ENCODE peak calls at places on chromosomes 6 and 20, in seven cellular contexts. One of them, this sample, is unnamed.

GRCh38 chr20:33701629-33702450 is 15.7 kb upstream of the E2F1 start:
- DNase-seq in HCT116: no peak
- DNase-seq in GM12878: no peak
- DNase-seq in HepG2: peak
- DNase-seq in SK-N-SH: no peak
- DNase-seq in H1: no peak
- DNase-seq in K562: no peak
- DNase-seq in this sample: no peak

GRCh38 chr6:70145178-70145577 is 157.7 kb downstream of the COL9A1 start:
- DNase-seq in HCT116: no peak
- DNase-seq in GM12878: no peak
- DNase-seq in HepG2: no peak
- DNase-seq in SK-N-SH: no peak
- DNase-seq in H1: no peak
- DNase-seq in K562: no peak
- DNase-seq in this sample: no peak

GRCh38 chr6:84788689-84789088 is 24.3 kb upstream of the TBX18 start:
- DNase-seq in HCT116: no peak
- DNase-seq in GM12878: no peak
- DNase-seq in HepG2: no peak
- DNase-seq in SK-N-SH: no peak
- DNase-seq in H1: no peak
- DNase-seq in K562: no peak
- DNase-seq in this sample: no peak

GRCh38 chr20:7943891-7944290 is 3.6 kb upstream of the HAO1 start:
- DNase-seq in HCT116: no peak
- DNase-seq in GM12878: no peak
- DNase-seq in HepG2: no peak
- DNase-seq in SK-N-SH: no peak
- DNase-seq in H1: no peak
- DNase-seq in K562: no peak
- DNase-seq in this sample: no peak

GRCh38 chr20:63416631-63417030 is 55.5 kb upstream of the CHRNA4 start:
- DNase-seq in HCT116: no peak
- DNase-seq in GM12878: no peak
- DNase-seq in HepG2: no peak
- DNase-seq in SK-N-SH: peak
- DNase-seq in H1: no peak
- DNase-seq in K562: no peak
- DNase-seq in this sample: no peak

GRCh38 chr6:24910331-24910849 is 25.4 kb downstream of the RIPOR2 start:
- DNase-seq in HCT116: no peak
- DNase-seq in GM12878: no peak
- DNase-seq in HepG2: no peak
- DNase-seq in SK-N-SH: peak
- DNase-seq in H1: no peak
- DNase-seq in K562: no peak
- DNase-seq in this sample: no peak

GRCh38 chr6:34671362-34671761 is 25.2 kb downstream of the ILRUN start:
- DNase-seq in HCT116: no peak
- DNase-seq in GM12878: no peak
- DNase-seq in HepG2: no peak
- DNase-seq in SK-N-SH: no peak
- DNase-seq in H1: no peak
- DNase-seq in K562: no peak
- DNase-seq in this sample: no peak

GRCh38 chr6:17431581-17431980 is 38.2 kb downstream of the CAP2 start:
- DNase-seq in HCT116: no peak
- DNase-seq in GM12878: no peak
- DNase-seq in HepG2: peak
- DNase-seq in SK-N-SH: no peak
- DNase-seq in H1: no peak
- DNase-seq in K562: no peak
- DNase-seq in this sample: no peak

GRCh38 chr6:89956182-89956581 is 61.9 kb downstream of the GJA10 start:
- DNase-seq in HCT116: no peak
- DNase-seq in GM12878: no peak
- DNase-seq in HepG2: no peak
- DNase-seq in SK-N-SH: no peak
- DNase-seq in H1: no peak
- DNase-seq in K562: no peak
- DNase-seq in this sample: no peak

GRCh38 chr6:123398072-123398471 is 238.7 kb downstream of the TRDN start:
- DNase-seq in HCT116: no peak
- DNase-seq in GM12878: no peak
- DNase-seq in HepG2: no peak
- DNase-seq in SK-N-SH: no peak
- DNase-seq in H1: no peak
- DNase-seq in K562: no peak
- DNase-seq in this sample: no peak

GRCh38 chr6:152240983-152241766 is 396.0 kb downstream of the SYNE1 start:
- DNase-seq in HCT116: no peak
- DNase-seq in GM12878: no peak
- DNase-seq in HepG2: peak
- DNase-seq in SK-N-SH: no peak
- DNase-seq in H1: no peak
- DNase-seq in K562: no peak
- DNase-seq in this sample: no peak

GRCh38 chr6:107819217-107819616 is 4.9 kb downstream of the SCML4 start:
- DNase-seq in HCT116: no peak
- DNase-seq in GM12878: no peak
- DNase-seq in HepG2: no peak
- DNase-seq in SK-N-SH: no peak
- DNase-seq in H1: no peak
- DNase-seq in K562: no peak
- DNase-seq in this sample: no peak

GRCh38 chr6:120786682-120787081 is 547.6 kb downstream of the TBC1D32 start:
- DNase-seq in HCT116: no peak
- DNase-seq in GM12878: no peak
- DNase-seq in HepG2: no peak
- DNase-seq in SK-N-SH: no peak
- DNase-seq in H1: no peak
- DNase-seq in K562: no peak
- DNase-seq in this sample: no peak

GRCh38 chr6:99092461-99092860 is 144.7 kb upstream of the FBXL4 start:
- DNase-seq in HCT116: no peak
- DNase-seq in GM12878: no peak
- DNase-seq in HepG2: no peak
- DNase-seq in SK-N-SH: no peak
- DNase-seq in H1: no peak
- DNase-seq in K562: no peak
- DNase-seq in this sample: no peak

GRCh38 chr6:99096186-99096585 is 148.4 kb upstream of the FBXL4 start:
- DNase-seq in HCT116: no peak
- DNase-seq in GM12878: no peak
- DNase-seq in HepG2: no peak
- DNase-seq in SK-N-SH: no peak
- DNase-seq in H1: no peak
- DNase-seq in K562: no peak
- DNase-seq in this sample: no peak

GRCh38 chr6:99093781-99094180 is 146.0 kb upstream of the FBXL4 start:
- DNase-seq in HCT116: no peak
- DNase-seq in GM12878: no peak
- DNase-seq in HepG2: no peak
- DNase-seq in SK-N-SH: no peak
- DNase-seq in H1: no peak
- DNase-seq in K562: no peak
- DNase-seq in this sample: no peak

GRCh38 chr6:99092009-99092408 is 144.3 kb upstream of the FBXL4 start:
- DNase-seq in HCT116: no peak
- DNase-seq in GM12878: peak
- DNase-seq in HepG2: no peak
- DNase-seq in SK-N-SH: no peak
- DNase-seq in H1: no peak
- DNase-seq in K562: no peak
- DNase-seq in this sample: no peak
- TF ChIP-seq JUND in HCT116: no peak
- TF ChIP-seq JUND in GM12878: no peak
- TF ChIP-seq JUND in HepG2: no peak
- TF ChIP-seq JUND in SK-N-SH: no peak
- TF ChIP-seq JUND in H1: no peak
- TF ChIP-seq JUND in K562: no peak
- TF ChIP-seq JUND in this sample: no peak

GRCh38 chr6:26332843-26333242 is 32.2 kb upstream of the BTN3A2 start:
- DNase-seq in HCT116: no peak
- DNase-seq in GM12878: no peak
- DNase-seq in HepG2: no peak
- DNase-seq in SK-N-SH: no peak
- DNase-seq in H1: no peak
- DNase-seq in K562: no peak
- DNase-seq in this sample: no peak

GRCh38 chr6:26330835-26331808 is 33.9 kb upstream of the BTN3A2 start:
- DNase-seq in HCT116: no peak
- DNase-seq in GM12878: no peak
- DNase-seq in HepG2: peak
- DNase-seq in SK-N-SH: peak
- DNase-seq in H1: no peak
- DNase-seq in K562: peak
- DNase-seq in this sample: no peak

GRCh38 chr6:26332408-26332807 is 32.6 kb upstream of the BTN3A2 start:
- DNase-seq in HCT116: no peak
- DNase-seq in GM12878: no peak
- DNase-seq in HepG2: no peak
- DNase-seq in SK-N-SH: no peak
- DNase-seq in H1: no peak
- DNase-seq in K562: no peak
- DNase-seq in this sample: no peak

GRCh38 chr6:26333458-26334297 is 31.3 kb upstream of the BTN3A2 start:
- DNase-seq in HCT116: no peak
- DNase-seq in GM12878: no peak
- DNase-seq in HepG2: no peak
- DNase-seq in SK-N-SH: no peak
- DNase-seq in H1: no peak
- DNase-seq in K562: no peak
- DNase-seq in this sample: no peak

GRCh38 chr6:26331809-26332226 is 33.2 kb upstream of the BTN3A2 start:
- DNase-seq in HCT116: no peak
- DNase-seq in GM12878: no peak
- DNase-seq in HepG2: no peak
- DNase-seq in SK-N-SH: no peak
- DNase-seq in H1: no peak
- DNase-seq in K562: peak
- DNase-seq in this sample: no peak
- TF ChIP-seq JUND in HCT116: no peak
- TF ChIP-seq JUND in GM12878: no peak
- TF ChIP-seq JUND in HepG2: no peak
- TF ChIP-seq JUND in SK-N-SH: no peak
- TF ChIP-seq JUND in H1: no peak
- TF ChIP-seq JUND in K562: peak
- TF ChIP-seq JUND in this sample: no peak

GRCh38 chr6:52779237-52779636 is 16.0 kb upstream of the GSTA2 start:
- DNase-seq in HCT116: no peak
- DNase-seq in GM12878: no peak
- DNase-seq in HepG2: no peak
- DNase-seq in SK-N-SH: no peak
- DNase-seq in H1: no peak
- DNase-seq in K562: no peak
- DNase-seq in this sample: no peak
- TF ChIP-seq JUND in HCT116: no peak
- TF ChIP-seq JUND in GM12878: no peak
- TF ChIP-seq JUND in HepG2: no peak
- TF ChIP-seq JUND in SK-N-SH: no peak
- TF ChIP-seq JUND in H1: no peak
- TF ChIP-seq JUND in K562: no peak
- TF ChIP-seq JUND in this sample: no peak

GRCh38 chr6:30571085-30572077 is at the start of gene ABCF1:
- DNase-seq in HCT116: peak
- DNase-seq in GM12878: peak
- DNase-seq in HepG2: peak
- DNase-seq in SK-N-SH: peak
- DNase-seq in H1: peak
- DNase-seq in K562: peak
- DNase-seq in this sample: peak

GRCh38 chr6:30570760-30571084 is 520 bp upstream of the ABCF1 start:
- DNase-seq in HCT116: no peak
- DNase-seq in GM12878: no peak
- DNase-seq in HepG2: no peak
- DNase-seq in SK-N-SH: peak
- DNase-seq in H1: no peak
- DNase-seq in K562: peak
- DNase-seq in this sample: peak

GRCh38 chr6:30570263-30570662 is 979 bp upstream of the ABCF1 start:
- DNase-seq in HCT116: no peak
- DNase-seq in GM12878: no peak
- DNase-seq in HepG2: peak
- DNase-seq in SK-N-SH: no peak
- DNase-seq in H1: no peak
- DNase-seq in K562: no peak
- DNase-seq in this sample: no peak

GRCh38 chr6:30565772-30566171 is 5.5 kb upstream of the ABCF1 start:
- DNase-seq in HCT116: no peak
- DNase-seq in GM12878: no peak
- DNase-seq in HepG2: no peak
- DNase-seq in SK-N-SH: no peak
- DNase-seq in H1: no peak
- DNase-seq in K562: no peak
- DNase-seq in this sample: no peak

DNA sequence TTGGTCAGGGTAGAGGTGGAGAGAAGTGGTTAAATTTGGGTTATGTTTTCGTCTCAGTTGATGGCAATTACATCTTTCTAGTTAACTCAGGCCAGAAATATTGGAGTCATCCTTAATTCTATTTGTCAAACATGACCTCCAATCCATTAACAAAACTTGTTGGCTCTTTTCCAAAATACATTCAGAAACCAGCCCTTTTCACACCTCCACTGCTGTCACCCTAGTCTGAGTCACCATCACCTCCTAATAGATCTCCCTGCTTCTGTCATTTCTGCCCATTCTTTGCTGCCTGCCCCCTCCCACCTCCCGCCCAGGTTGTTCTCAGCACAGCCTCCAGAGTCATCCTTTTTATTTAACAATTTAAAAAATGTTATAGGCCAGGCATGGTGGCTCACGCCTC is 3.0 kb upstream of the ABCF1 start:
- DNase-seq in HCT116: no peak
- DNase-seq in GM12878: no peak
- DNase-seq in HepG2: no peak
- DNase-seq in SK-N-SH: no peak
- DNase-seq in H1: no peak
- DNase-seq in K562: no peak
- DNase-seq in this sample: no peak
- TF ChIP-seq JUND in HCT116: no peak
- TF ChIP-seq JUND in GM12878: no peak
- TF ChIP-seq JUND in HepG2: no peak
- TF ChIP-seq JUND in SK-N-SH: no peak
- TF ChIP-seq JUND in H1: no peak
- TF ChIP-seq JUND in K562: peak
- TF ChIP-seq JUND in this sample: no peak

This sample was measured in T47D.